ENCODE peak calls at places on chromosomes 12 and 14, in seven cellular contexts. V, P, Z, B, Y, O and E are unnamed samples.

GRCh38 chr12:89597770-89598169 is 71.9 kb upstream of the POC1B start:
- DNase-seq in V (no peak), P (no peak), Z (no peak), B (no peak), Y (no peak), O (no peak), E (no peak)

GRCh38 chr12:67892289-67892688 is 97.0 kb upstream of the IFNG-AS1 start:
- DNase-seq in V (no peak), P (peak; percentile 62), Z (no peak), B (no peak), Y (no peak), O (no peak), E (no peak)

GRCh38 chr12:132170094-132170636 is 25.9 kb downstream of the NOC4L start:
- DNase-seq in V (no peak), P (no peak), Z (no peak), B (no peak), Y (no peak), O (peak; percentile 39), E (no peak)

GRCh38 chr12:67431436-67432049 is 162.4 kb downstream of the CAND1 start:
- DNase-seq in V (no peak), P (no peak), Z (no peak), B (no peak), Y (no peak), O (no peak), E (no peak)

GRCh38 chr14:85463512-85463911 is 66.4 kb upstream of the FLRT2 start:
- DNase-seq in V (no peak), P (no peak), Z (no peak), B (no peak), Y (no peak), O (no peak), E (no peak)

GRCh38 chr12:544941-545635 is 85.3 kb downstream of the B4GALNT3 start:
- DNase-seq in V (no peak), P (no peak), Z (no peak), B (no peak), Y (no peak), O (no peak), E (no peak)

GRCh38 chr12:33588082-33588712 is 148.6 kb upstream of the SYT10 start:
- DNase-seq in V (peak; percentile 61), P (no peak), Z (no peak), B (no peak), Y (no peak), O (peak; percentile 64), E (no peak)

GRCh38 chr12:122499991-122500684 is 594 bp downstream of the ZCCHC8 start:
- DNase-seq in V (peak; percentile 86), P (peak; percentile 59), Z (peak; percentile 46), B (peak; percentile 76), Y (peak; percentile 84), O (peak; percentile 68), E (peak; percentile 43)

GRCh38 chr14:100330396-100330931 is 7.3 kb downstream of the SLC25A47 start:
- DNase-seq in V (peak; percentile 55), P (no peak), Z (no peak), B (no peak), Y (no peak), O (no peak), E (no peak)

GRCh38 chr14:69370061-69370460 is 28.0 kb downstream of the ERH start:
- DNase-seq in V (no peak), P (no peak), Z (no peak), B (no peak), Y (no peak), O (no peak), E (no peak)

GRCh38 chr12:72889791-72890190 is 617.6 kb downstream of the TRHDE start:
- DNase-seq in V (no peak), P (no peak), Z (no peak), B (no peak), Y (no peak), O (no peak), E (no peak)

GRCh38 chr14:77023001-77023996 is 5.2 kb downstream of the IRF2BPL start:
- DNase-seq in V (peak; percentile 76), P (no peak), Z (no peak), B (no peak), Y (peak; percentile 76), O (no peak), E (no peak)

GRCh38 chr14:31441273-31442110 is 15.8 kb downstream of the DTD2 start:
- DNase-seq in V (no peak), P (no peak), Z (no peak), B (no peak), Y (no peak), O (no peak), E (no peak)

GRCh38 chr14:75399819-75400678 is 27.8 kb upstream of the JDP2 start:
- DNase-seq in V (no peak), P (peak; percentile 36), Z (no peak), B (peak; percentile 98), Y (peak; percentile 98), O (peak; percentile 91), E (no peak)

GRCh38 chr14:52351191-52351560 is 37.1 kb downstream of the PTGER2 start:
- DNase-seq in V (no peak), P (no peak), Z (no peak), B (no peak), Y (no peak), O (no peak), E (no peak)

GRCh38 chr12:128450810-128451209 is 183.8 kb downstream of the TMEM132C start:
- DNase-seq in V (no peak), P (no peak), Z (no peak), B (no peak), Y (no peak), O (no peak), E (no peak)

GRCh38 chr12:93000026-93000425 is 70.9 kb upstream of the EEA1 start:
- DNase-seq in V (no peak), P (no peak), Z (no peak), B (no peak), Y (no peak), O (no peak), E (no peak)

DNA sequence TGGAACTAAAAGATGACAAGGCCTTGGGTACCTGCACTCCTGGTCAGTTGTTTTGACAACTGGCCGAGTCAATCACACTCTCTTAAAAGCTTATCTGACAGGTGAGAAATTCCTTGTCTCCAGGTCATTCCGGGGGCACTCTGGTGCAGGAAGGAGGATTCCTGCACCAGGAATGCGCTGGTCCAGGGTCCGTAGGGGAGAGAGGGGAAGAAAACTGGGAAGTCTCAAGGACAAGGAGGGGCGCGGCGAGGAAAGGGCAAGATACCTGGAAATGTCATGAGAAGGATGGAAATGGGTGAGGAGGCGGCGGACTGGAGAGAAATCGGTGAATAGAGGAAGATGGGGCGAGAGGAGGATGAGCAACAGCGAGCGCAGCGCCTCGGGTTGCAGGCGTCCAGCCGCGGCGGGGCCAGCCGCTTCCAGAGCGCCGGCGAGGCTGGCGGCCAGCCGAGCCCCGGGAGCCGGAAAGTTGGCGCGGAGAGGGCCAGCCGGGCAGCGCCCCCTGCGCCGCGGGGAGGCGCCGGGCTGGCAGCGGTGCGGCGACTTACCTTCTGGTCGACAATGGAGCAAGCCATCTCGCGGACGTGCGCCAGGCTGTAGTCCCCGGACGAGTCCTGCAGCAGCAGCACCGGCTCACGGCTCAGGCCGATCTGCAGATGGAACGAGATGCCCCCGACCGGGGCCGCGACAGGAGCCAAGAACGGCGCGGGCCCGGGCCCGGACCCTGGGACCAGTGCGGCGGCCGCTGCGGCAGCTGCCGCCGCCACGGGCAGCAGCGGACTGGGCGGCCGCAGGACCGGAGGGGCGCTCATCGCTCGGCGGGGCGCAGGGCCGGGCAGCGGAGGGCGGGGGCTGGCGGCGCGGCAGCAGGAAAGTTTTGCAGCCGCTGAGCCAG is 699 bp downstream of the PRKD1 start:
- DNase-seq in V (peak; percentile 84), P (peak; percentile 50), Z (no peak), B (peak; percentile 73), Y (peak; percentile 80), O (peak; percentile 38), E (peak; percentile 48)
- TF ChIP-seq CTCF in V (no peak), P (peak; percentile 46), Z (no peak), B (no peak), Y (no peak), O (peak; percentile 14), E (peak; percentile 37)

DNA sequence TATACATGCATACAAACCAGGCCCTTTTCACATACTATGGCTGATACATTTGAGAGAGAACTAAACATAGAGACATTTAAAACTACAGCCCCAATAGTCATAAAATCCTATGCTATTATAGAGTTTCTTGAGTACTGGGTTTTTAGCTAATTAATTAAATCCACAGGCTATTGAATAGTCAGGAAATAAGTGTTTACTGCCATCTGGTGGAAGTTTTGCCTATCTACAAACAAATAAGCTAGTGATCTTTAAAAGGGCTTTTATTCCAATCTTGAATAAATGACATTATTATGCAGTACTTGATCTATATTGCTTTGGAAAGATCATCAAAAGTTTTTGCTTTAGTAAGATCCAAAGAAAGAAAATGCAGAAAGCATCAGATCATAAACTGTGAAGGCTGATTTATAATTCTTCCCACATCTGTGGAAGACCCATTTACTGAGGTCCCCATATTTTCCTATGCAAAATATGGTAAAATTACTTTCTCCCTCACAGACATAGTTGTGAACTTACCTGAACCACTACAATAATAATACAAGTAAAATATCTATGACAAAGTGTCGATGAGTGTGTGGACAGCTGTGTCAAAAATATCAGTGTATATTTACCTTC is 131.3 kb downstream of the ITPR2 start:
- DNase-seq in V (no peak), P (no peak), Z (no peak), B (no peak), Y (no peak), O (peak; percentile 31), E (no peak)
- TF ChIP-seq CTCF in V (peak; percentile 97), P (peak; percentile 5), Z (peak; percentile 64), B (peak; percentile 56), Y (peak; percentile 59), O (peak; percentile 47), E (peak; percentile 94)

DNA sequence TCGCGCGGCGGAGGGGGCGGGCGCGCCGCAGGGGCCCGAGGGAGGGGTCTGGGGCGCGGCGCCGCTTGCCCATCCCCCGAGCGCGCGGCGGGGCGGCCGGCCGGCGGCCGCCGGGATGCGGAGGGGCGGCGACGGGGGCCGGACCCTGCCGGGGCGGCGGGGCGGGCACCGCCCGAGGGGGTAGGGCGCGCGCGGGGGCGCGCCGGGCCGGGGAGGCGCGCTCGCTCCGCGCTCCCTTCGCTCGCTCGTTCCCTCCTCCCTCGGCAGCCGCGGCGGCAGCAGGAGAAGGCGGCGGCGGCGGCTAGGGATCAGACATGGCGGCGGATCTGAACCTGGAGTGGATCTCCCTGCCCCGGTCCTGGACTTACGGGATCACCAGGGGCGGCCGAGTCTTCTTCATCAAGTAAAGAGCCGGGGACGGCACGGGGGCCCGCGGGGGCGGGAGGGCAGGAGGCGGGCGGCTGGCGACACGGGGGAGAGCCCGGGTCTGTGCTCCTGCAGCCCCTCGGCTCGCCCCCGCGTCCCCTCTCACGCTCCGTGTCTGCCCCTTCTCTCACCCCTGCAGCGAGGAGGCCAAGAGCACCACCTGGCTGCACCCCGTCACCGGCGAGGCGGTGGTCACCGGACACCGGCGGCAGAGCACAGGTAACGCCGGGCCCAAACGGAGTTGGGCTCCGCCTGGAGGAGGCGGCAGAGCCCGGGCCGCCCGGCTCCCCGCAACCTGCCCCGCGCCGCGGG is at the start of gene PLEKHA5:
- DNase-seq in V (peak; percentile 93), P (peak; percentile 87), Z (peak; percentile 21), B (peak; percentile 83), Y (peak; percentile 81), O (peak; percentile 47), E (peak; percentile 62)
- TF ChIP-seq CTCF in V (peak; percentile 73), P (peak; percentile 57), Z (no peak), B (no peak), Y (no peak), O (no peak), E (no peak)

GRCh38 chr12:14810953-14811483 is 3.0 kb downstream of the SMCO3 start:
- DNase-seq in V (peak; percentile 80), P (peak; percentile 28), Z (no peak), B (no peak), Y (no peak), O (peak; percentile 11), E (no peak)
- TF ChIP-seq CTCF in V (peak; percentile 91), P (peak; percentile 55), Z (no peak), B (peak; percentile 26), Y (no peak), O (no peak), E (no peak)